ENCODE peak calls at places on chromosomes 2 and 18, in five cellular contexts. L is activated CD8-positive, alpha-beta memory T cell treated with anti-CD3 and anti-CD28 coated beads, Interleukin-2, amount 10 ng/mL, durations not matched to agents 7 days and 5 days; F is hepatocyte; X is ELF-1; N is esophagus squamous epithelium. I is an unnamed sample.

GRCh38 chr2:160994141-160995002 is 165.9 kb upstream of the TANK start:
- DNase-seq in L (peak), F (peak), X (peak), N (no peak), I (peak)

GRCh38 chr2:204576580-204576979 is 31.3 kb downstream of the PARD3B start:
- DNase-seq in L (no peak), F (no peak), X (no peak), N (no peak), I (no peak)

GRCh38 chr2:191636235-191636543 is 41.7 kb upstream of the NABP1 start:
- DNase-seq in L (no peak), F (no peak), X (no peak), N (no peak), I (no peak)

GRCh38 chr2:64457518-64457917 is 3.6 kb downstream of the LGALSL start:
- DNase-seq in L (no peak), F (no peak), X (no peak), N (no peak), I (no peak)

GRCh38 chr18:50563376-50563775 is 3.5 kb downstream of the MAPK4 start:
- DNase-seq in L (no peak), F (no peak), X (no peak), N (no peak), I (no peak)

GRCh38 chr18:28690100-28690499 is 513.2 kb upstream of the CDH2 start:
- DNase-seq in L (no peak), F (no peak), X (no peak), N (no peak), I (no peak)

GRCh38 chr2:21819475-21819874 is 695.7 kb downstream of the TDRD15 start:
- DNase-seq in L (no peak), F (no peak), X (no peak), N (no peak), I (no peak)

GRCh38 chr18:25230658-25231326 is 121.2 kb downstream of the ZNF521 start:
- DNase-seq in L (no peak), F (peak), X (no peak), N (no peak), I (peak)

GRCh38 chr18:58820251-58820650 is 44.4 kb upstream of the ZNF532 start:
- DNase-seq in L (no peak), F (no peak), X (no peak), N (no peak), I (no peak)

GRCh38 chr2:241873081-241873802 is 3.7 kb downstream of the RTP5 start:
- DNase-seq in L (no peak), F (no peak), X (no peak), N (no peak), I (no peak)

GRCh38 chr2:120566331-120567035 is 169.2 kb upstream of the GLI2 start:
- DNase-seq in L (no peak), F (no peak), X (no peak), N (no peak), I (no peak)

GRCh38 chr2:179936654-179937053 is 70.4 kb downstream of the CWC22 start:
- DNase-seq in L (peak), F (peak), X (peak), N (no peak), I (no peak)

GRCh38 chr2:2183135-2183534 is 147.9 kb downstream of the MYT1L start:
- DNase-seq in L (no peak), F (no peak), X (no peak), N (no peak), I (no peak)

GRCh38 chr18:45526120-45526841 is 89.0 kb upstream of the SLC14A2 start:
- DNase-seq in L (no peak), F (peak), X (no peak), N (no peak), I (no peak)

GRCh38 chr2:227805578-227805977 is 8.1 kb upstream of the CCL20 start:
- DNase-seq in L (peak), F (no peak), X (no peak), N (no peak), I (no peak)

GRCh38 chr18:49100226-49100968 is 149.6 kb upstream of the SMAD7 start:
- DNase-seq in L (no peak), F (peak), X (no peak), N (no peak), I (no peak)

I was measured in NCI-H446.